ENCODE peak calls at places on chromosomes 6 and 20, in five cellular contexts. C is activated CD4-positive, alpha-beta T cell treated with anti-CD3 and anti-CD28 coated beads, Interleukin-2, amount 10 ng/mL, durations not matched to agents 7 days and 5 days; M is COLO829; K is T-helper 17 cell; Q is A549. J is an unnamed sample.
A peak's percentile ranks its signal among the peaks of the same experiment; 100 is the strongest.

GRCh38 chr6:145352382-145353080 is 382.8 kb downstream of the EPM2A start:
- DNase-seq in C (no peak), M (no peak), K (no peak), Q (no peak), J (no peak)

GRCh38 chr6:23111984-23112383 is 542.6 kb downstream of the HDGFL1 start:
- DNase-seq in C (no peak), M (no peak), K (no peak), Q (no peak), J (no peak)

GRCh38 chr20:13839421-13840092 is 54.7 kb downstream of the NDUFAF5 start:
- DNase-seq in C (no peak), M (no peak), K (no peak), Q (no peak), J (no peak)

GRCh38 chr6:28981391-28981832 is 23.7 kb downstream of the ZNF311 start:
- DNase-seq in C (peak; percentile 72), M (peak; percentile 47), K (peak; percentile 36), Q (peak; percentile 65), J (peak; percentile 65)

GRCh38 chr20:25254986-25255680 is 7.2 kb downstream of the PYGB start:
- DNase-seq in C (no peak), M (no peak), K (no peak), Q (no peak), J (no peak)

GRCh38 chr6:155273438-155273837 is 9.6 kb downstream of the CLDN20 start:
- DNase-seq in C (no peak), M (peak; percentile 67), K (no peak), Q (peak; percentile 29), J (no peak)

GRCh38 chr20:63543131-63543530 is 4.4 kb downstream of the SRMS start:
- DNase-seq in C (no peak), M (no peak), K (no peak), Q (no peak), J (no peak)

GRCh38 chr20:24986436-24987015 is 6.0 kb downstream of the APMAP start:
- DNase-seq in C (no peak), M (no peak), K (no peak), Q (no peak), J (no peak)

GRCh38 chr20:11092151-11092550 is 418.4 kb upstream of the JAG1 start:
- DNase-seq in C (no peak), M (no peak), K (no peak), Q (no peak), J (no peak)

GRCh38 chr20:23492292-23492691 is 1.4 kb downstream of the CST8 start:
- DNase-seq in C (no peak), M (no peak), K (no peak), Q (no peak), J (no peak)

GRCh38 chr6:138722425-138723371 is 50.9 kb upstream of the CCDC28A start:
- DNase-seq in C (no peak), M (peak; percentile 93), K (no peak), Q (peak; percentile 10), J (no peak)

GRCh38 chr6:143141442-143141841 is 80.8 kb downstream of the AIG1 start:
- DNase-seq in C (no peak), M (no peak), K (no peak), Q (no peak), J (no peak)

GRCh38 chr20:51756653-51757052 is 11.5 kb downstream of the ATP9A start:
- DNase-seq in C (no peak), M (no peak), K (no peak), Q (no peak), J (no peak)

GRCh38 chr20:52493177-52493711 is 301.7 kb upstream of the ZFP64 start:
- DNase-seq in C (no peak), M (no peak), K (no peak), Q (no peak), J (no peak)

GRCh38 chr20:56411759-56412472 is at the start of gene CASS4:
- DNase-seq in C (peak; percentile 56), M (no peak), K (no peak), Q (no peak), J (no peak)

J was measured in CD8-positive, alpha-beta memory T cell.